ENCODE peak calls at places on chromosomes 12 and 14, in six cellular contexts. One of them, this sample, is unnamed.

GRCh38 chr12:81360916-81361315 is 283.0 kb downstream of the ACSS3 start:
- DNase-seq in C1 segment of cervical spinal cord: no peak
- DNase-seq in transverse colon: no peak
- DNase-seq in SK-N-MC: no peak
- DNase-seq in activated T-helper 1 cell treated with anti-CD3 and anti-CD28 coated beads, Interleukin-2, amount 50 U/mL, for 16 hours: no peak
- DNase-seq in stimulated activated CD4-positive, alpha-beta T cell treated with anti-CD3 and anti-CD28 coated beads, Interleukin-1b, Interleukin-23, amount 100 ng/mL, for 24 hours: no peak
- DNase-seq in this sample: no peak

GRCh38 chr14:37697489-37698121 is 102.2 kb downstream of the TTC6 start:
- DNase-seq in activated T-helper 1 cell treated with anti-CD3 and anti-CD28 coated beads, Interleukin-2, amount 50 U/mL, for 16 hours: no peak
- DNase-seq in SK-N-MC: no peak
- DNase-seq in stimulated activated CD4-positive, alpha-beta T cell treated with anti-CD3 and anti-CD28 coated beads, Interleukin-1b, Interleukin-23, amount 100 ng/mL, for 24 hours: no peak
- DNase-seq in C1 segment of cervical spinal cord: no peak
- DNase-seq in transverse colon: no peak
- DNase-seq in this sample: no peak

GRCh38 chr12:103560604-103561101 is 26.4 kb upstream of the STAB2 start:
- DNase-seq in transverse colon: no peak
- DNase-seq in SK-N-MC: no peak
- DNase-seq in C1 segment of cervical spinal cord: no peak
- DNase-seq in stimulated activated CD4-positive, alpha-beta T cell treated with anti-CD3 and anti-CD28 coated beads, Interleukin-1b, Interleukin-23, amount 100 ng/mL, for 24 hours: no peak
- DNase-seq in activated T-helper 1 cell treated with anti-CD3 and anti-CD28 coated beads, Interleukin-2, amount 50 U/mL, for 16 hours: no peak
- DNase-seq in this sample: peak

GRCh38 chr14:95993768-95994592 is 45.2 kb upstream of the C14orf132 start:
- DNase-seq in SK-N-MC: peak
- DNase-seq in stimulated activated CD4-positive, alpha-beta T cell treated with anti-CD3 and anti-CD28 coated beads, Interleukin-1b, Interleukin-23, amount 100 ng/mL, for 24 hours: peak
- DNase-seq in transverse colon: no peak
- DNase-seq in activated T-helper 1 cell treated with anti-CD3 and anti-CD28 coated beads, Interleukin-2, amount 50 U/mL, for 16 hours: peak
- DNase-seq in C1 segment of cervical spinal cord: peak
- DNase-seq in this sample: no peak

GRCh38 chr14:70782361-70782760 is 27.0 kb downstream of the MAP3K9 start:
- DNase-seq in C1 segment of cervical spinal cord: no peak
- DNase-seq in activated T-helper 1 cell treated with anti-CD3 and anti-CD28 coated beads, Interleukin-2, amount 50 U/mL, for 16 hours: no peak
- DNase-seq in SK-N-MC: no peak
- DNase-seq in stimulated activated CD4-positive, alpha-beta T cell treated with anti-CD3 and anti-CD28 coated beads, Interleukin-1b, Interleukin-23, amount 100 ng/mL, for 24 hours: no peak
- DNase-seq in transverse colon: no peak
- DNase-seq in this sample: no peak

GRCh38 chr12:4962539-4963486 is 53.1 kb downstream of the KCNA1 start:
- DNase-seq in SK-N-MC: no peak
- DNase-seq in activated T-helper 1 cell treated with anti-CD3 and anti-CD28 coated beads, Interleukin-2, amount 50 U/mL, for 16 hours: no peak
- DNase-seq in C1 segment of cervical spinal cord: no peak
- DNase-seq in stimulated activated CD4-positive, alpha-beta T cell treated with anti-CD3 and anti-CD28 coated beads, Interleukin-1b, Interleukin-23, amount 100 ng/mL, for 24 hours: no peak
- DNase-seq in transverse colon: no peak
- DNase-seq in this sample: no peak

GRCh38 chr12:50220357-50221061 is 53.3 kb upstream of the CERS5 start:
- DNase-seq in transverse colon: no peak
- DNase-seq in C1 segment of cervical spinal cord: peak
- DNase-seq in activated T-helper 1 cell treated with anti-CD3 and anti-CD28 coated beads, Interleukin-2, amount 50 U/mL, for 16 hours: no peak
- DNase-seq in SK-N-MC: peak
- DNase-seq in stimulated activated CD4-positive, alpha-beta T cell treated with anti-CD3 and anti-CD28 coated beads, Interleukin-1b, Interleukin-23, amount 100 ng/mL, for 24 hours: peak
- DNase-seq in this sample: no peak

GRCh38 chr14:102086346-102086971 is 385 bp downstream of the HSP90AA1 start:
- DNase-seq in activated T-helper 1 cell treated with anti-CD3 and anti-CD28 coated beads, Interleukin-2, amount 50 U/mL, for 16 hours: peak
- DNase-seq in stimulated activated CD4-positive, alpha-beta T cell treated with anti-CD3 and anti-CD28 coated beads, Interleukin-1b, Interleukin-23, amount 100 ng/mL, for 24 hours: no peak
- DNase-seq in C1 segment of cervical spinal cord: peak
- DNase-seq in SK-N-MC: no peak
- DNase-seq in transverse colon: peak
- DNase-seq in this sample: peak

GRCh38 chr14:56423591-56423991 is 156.0 kb upstream of the TMEM260 start:
- DNase-seq in SK-N-MC: peak
- DNase-seq in C1 segment of cervical spinal cord: no peak
- DNase-seq in activated T-helper 1 cell treated with anti-CD3 and anti-CD28 coated beads, Interleukin-2, amount 50 U/mL, for 16 hours: no peak
- DNase-seq in transverse colon: no peak
- DNase-seq in stimulated activated CD4-positive, alpha-beta T cell treated with anti-CD3 and anti-CD28 coated beads, Interleukin-1b, Interleukin-23, amount 100 ng/mL, for 24 hours: no peak
- DNase-seq in this sample: no peak

GRCh38 chr14:45057349-45057748 is 26.6 kb upstream of the PRPF39 start:
- DNase-seq in stimulated activated CD4-positive, alpha-beta T cell treated with anti-CD3 and anti-CD28 coated beads, Interleukin-1b, Interleukin-23, amount 100 ng/mL, for 24 hours: no peak
- DNase-seq in SK-N-MC: no peak
- DNase-seq in transverse colon: no peak
- DNase-seq in C1 segment of cervical spinal cord: no peak
- DNase-seq in activated T-helper 1 cell treated with anti-CD3 and anti-CD28 coated beads, Interleukin-2, amount 50 U/mL, for 16 hours: no peak
- DNase-seq in this sample: no peak

GRCh38 chr12:93758974-93759373 is 81.8 kb downstream of the CRADD start:
- DNase-seq in activated T-helper 1 cell treated with anti-CD3 and anti-CD28 coated beads, Interleukin-2, amount 50 U/mL, for 16 hours: no peak
- DNase-seq in transverse colon: no peak
- DNase-seq in SK-N-MC: no peak
- DNase-seq in C1 segment of cervical spinal cord: no peak
- DNase-seq in stimulated activated CD4-positive, alpha-beta T cell treated with anti-CD3 and anti-CD28 coated beads, Interleukin-1b, Interleukin-23, amount 100 ng/mL, for 24 hours: no peak
- DNase-seq in this sample: no peak

GRCh38 chr12:21346542-21347205 is 12.0 kb upstream of the SLCO1A2 start:
- DNase-seq in transverse colon: no peak
- DNase-seq in SK-N-MC: no peak
- DNase-seq in stimulated activated CD4-positive, alpha-beta T cell treated with anti-CD3 and anti-CD28 coated beads, Interleukin-1b, Interleukin-23, amount 100 ng/mL, for 24 hours: no peak
- DNase-seq in C1 segment of cervical spinal cord: no peak
- DNase-seq in activated T-helper 1 cell treated with anti-CD3 and anti-CD28 coated beads, Interleukin-2, amount 50 U/mL, for 16 hours: no peak
- DNase-seq in this sample: no peak

GRCh38 chr12:77751939-77752338 is 78.8 kb upstream of the NAV3 start:
- DNase-seq in transverse colon: no peak
- DNase-seq in activated T-helper 1 cell treated with anti-CD3 and anti-CD28 coated beads, Interleukin-2, amount 50 U/mL, for 16 hours: no peak
- DNase-seq in SK-N-MC: no peak
- DNase-seq in stimulated activated CD4-positive, alpha-beta T cell treated with anti-CD3 and anti-CD28 coated beads, Interleukin-1b, Interleukin-23, amount 100 ng/mL, for 24 hours: no peak
- DNase-seq in C1 segment of cervical spinal cord: no peak
- DNase-seq in this sample: no peak

GRCh38 chr12:49489720-49490119 is 49.1 kb upstream of the KCNH3 start:
- DNase-seq in activated T-helper 1 cell treated with anti-CD3 and anti-CD28 coated beads, Interleukin-2, amount 50 U/mL, for 16 hours: no peak
- DNase-seq in SK-N-MC: no peak
- DNase-seq in C1 segment of cervical spinal cord: no peak
- DNase-seq in transverse colon: no peak
- DNase-seq in stimulated activated CD4-positive, alpha-beta T cell treated with anti-CD3 and anti-CD28 coated beads, Interleukin-1b, Interleukin-23, amount 100 ng/mL, for 24 hours: no peak
- DNase-seq in this sample: no peak

GRCh38 chr12:103848917-103849491 is 8.0 kb upstream of the NT5DC3 start:
- DNase-seq in activated T-helper 1 cell treated with anti-CD3 and anti-CD28 coated beads, Interleukin-2, amount 50 U/mL, for 16 hours: no peak
- DNase-seq in transverse colon: no peak
- DNase-seq in stimulated activated CD4-positive, alpha-beta T cell treated with anti-CD3 and anti-CD28 coated beads, Interleukin-1b, Interleukin-23, amount 100 ng/mL, for 24 hours: no peak
- DNase-seq in SK-N-MC: no peak
- DNase-seq in C1 segment of cervical spinal cord: no peak
- DNase-seq in this sample: no peak

GRCh38 chr12:115233891-115234543 is 550.0 kb upstream of the TBX3 start:
- DNase-seq in C1 segment of cervical spinal cord: no peak
- DNase-seq in activated T-helper 1 cell treated with anti-CD3 and anti-CD28 coated beads, Interleukin-2, amount 50 U/mL, for 16 hours: no peak
- DNase-seq in transverse colon: no peak
- DNase-seq in stimulated activated CD4-positive, alpha-beta T cell treated with anti-CD3 and anti-CD28 coated beads, Interleukin-1b, Interleukin-23, amount 100 ng/mL, for 24 hours: no peak
- DNase-seq in SK-N-MC: no peak
- DNase-seq in this sample: no peak

GRCh38 chr12:954736-955135 is 5.2 kb upstream of the RAD52 start:
- DNase-seq in activated T-helper 1 cell treated with anti-CD3 and anti-CD28 coated beads, Interleukin-2, amount 50 U/mL, for 16 hours: no peak
- DNase-seq in C1 segment of cervical spinal cord: no peak
- DNase-seq in SK-N-MC: no peak
- DNase-seq in transverse colon: no peak
- DNase-seq in stimulated activated CD4-positive, alpha-beta T cell treated with anti-CD3 and anti-CD28 coated beads, Interleukin-1b, Interleukin-23, amount 100 ng/mL, for 24 hours: no peak
- DNase-seq in this sample: no peak

GRCh38 chr12:99332936-99333591 is 314.5 kb upstream of the GARIN6 start:
- DNase-seq in C1 segment of cervical spinal cord: no peak
- DNase-seq in transverse colon: no peak
- DNase-seq in stimulated activated CD4-positive, alpha-beta T cell treated with anti-CD3 and anti-CD28 coated beads, Interleukin-1b, Interleukin-23, amount 100 ng/mL, for 24 hours: no peak
- DNase-seq in activated T-helper 1 cell treated with anti-CD3 and anti-CD28 coated beads, Interleukin-2, amount 50 U/mL, for 16 hours: no peak
- DNase-seq in SK-N-MC: no peak
- DNase-seq in this sample: no peak

GRCh38 chr14:68650403-68650994 is 142.4 kb downstream of the ZFP36L1 start:
- DNase-seq in transverse colon: no peak
- DNase-seq in C1 segment of cervical spinal cord: no peak
- DNase-seq in stimulated activated CD4-positive, alpha-beta T cell treated with anti-CD3 and anti-CD28 coated beads, Interleukin-1b, Interleukin-23, amount 100 ng/mL, for 24 hours: no peak
- DNase-seq in SK-N-MC: no peak
- DNase-seq in activated T-helper 1 cell treated with anti-CD3 and anti-CD28 coated beads, Interleukin-2, amount 50 U/mL, for 16 hours: no peak
- DNase-seq in this sample: no peak

GRCh38 chr14:53444677-53445312 is 291.7 kb upstream of the DDHD1 start:
- DNase-seq in SK-N-MC: no peak
- DNase-seq in C1 segment of cervical spinal cord: no peak
- DNase-seq in transverse colon: no peak
- DNase-seq in stimulated activated CD4-positive, alpha-beta T cell treated with anti-CD3 and anti-CD28 coated beads, Interleukin-1b, Interleukin-23, amount 100 ng/mL, for 24 hours: no peak
- DNase-seq in activated T-helper 1 cell treated with anti-CD3 and anti-CD28 coated beads, Interleukin-2, amount 50 U/mL, for 16 hours: no peak
- DNase-seq in this sample: no peak

GRCh38 chr12:44960856-44961255 is 84.7 kb upstream of the NELL2 start:
- DNase-seq in C1 segment of cervical spinal cord: no peak
- DNase-seq in SK-N-MC: no peak
- DNase-seq in stimulated activated CD4-positive, alpha-beta T cell treated with anti-CD3 and anti-CD28 coated beads, Interleukin-1b, Interleukin-23, amount 100 ng/mL, for 24 hours: no peak
- DNase-seq in activated T-helper 1 cell treated with anti-CD3 and anti-CD28 coated beads, Interleukin-2, amount 50 U/mL, for 16 hours: no peak
- DNase-seq in transverse colon: no peak
- DNase-seq in this sample: no peak

GRCh38 chr12:111409403-111410228 is 3.9 kb downstream of the SH2B3 start:
- DNase-seq in C1 segment of cervical spinal cord: no peak
- DNase-seq in SK-N-MC: no peak
- DNase-seq in stimulated activated CD4-positive, alpha-beta T cell treated with anti-CD3 and anti-CD28 coated beads, Interleukin-1b, Interleukin-23, amount 100 ng/mL, for 24 hours: no peak
- DNase-seq in transverse colon: no peak
- DNase-seq in activated T-helper 1 cell treated with anti-CD3 and anti-CD28 coated beads, Interleukin-2, amount 50 U/mL, for 16 hours: no peak
- DNase-seq in this sample: peak

GRCh38 chr14:104357689-104358527 is 219.5 kb downstream of the KIF26A start:
- DNase-seq in SK-N-MC: no peak
- DNase-seq in stimulated activated CD4-positive, alpha-beta T cell treated with anti-CD3 and anti-CD28 coated beads, Interleukin-1b, Interleukin-23, amount 100 ng/mL, for 24 hours: no peak
- DNase-seq in transverse colon: no peak
- DNase-seq in activated T-helper 1 cell treated with anti-CD3 and anti-CD28 coated beads, Interleukin-2, amount 50 U/mL, for 16 hours: no peak
- DNase-seq in C1 segment of cervical spinal cord: no peak
- DNase-seq in this sample: peak

GRCh38 chr14:72560856-72561493 is 332.9 kb downstream of the DPF3 start:
- DNase-seq in stimulated activated CD4-positive, alpha-beta T cell treated with anti-CD3 and anti-CD28 coated beads, Interleukin-1b, Interleukin-23, amount 100 ng/mL, for 24 hours: no peak
- DNase-seq in SK-N-MC: no peak
- DNase-seq in transverse colon: no peak
- DNase-seq in activated T-helper 1 cell treated with anti-CD3 and anti-CD28 coated beads, Interleukin-2, amount 50 U/mL, for 16 hours: no peak
- DNase-seq in C1 segment of cervical spinal cord: no peak
- DNase-seq in this sample: no peak

GRCh38 chr14:33352821-33353220 is 414.1 kb downstream of the NPAS3 start:
- DNase-seq in activated T-helper 1 cell treated with anti-CD3 and anti-CD28 coated beads, Interleukin-2, amount 50 U/mL, for 16 hours: no peak
- DNase-seq in transverse colon: no peak
- DNase-seq in SK-N-MC: no peak
- DNase-seq in C1 segment of cervical spinal cord: no peak
- DNase-seq in stimulated activated CD4-positive, alpha-beta T cell treated with anti-CD3 and anti-CD28 coated beads, Interleukin-1b, Interleukin-23, amount 100 ng/mL, for 24 hours: no peak
- DNase-seq in this sample: no peak

GRCh38 chr14:61517861-61518802 is 177.2 kb upstream of the HIF1A start:
- DNase-seq in C1 segment of cervical spinal cord: no peak
- DNase-seq in transverse colon: peak
- DNase-seq in stimulated activated CD4-positive, alpha-beta T cell treated with anti-CD3 and anti-CD28 coated beads, Interleukin-1b, Interleukin-23, amount 100 ng/mL, for 24 hours: no peak
- DNase-seq in activated T-helper 1 cell treated with anti-CD3 and anti-CD28 coated beads, Interleukin-2, amount 50 U/mL, for 16 hours: no peak
- DNase-seq in SK-N-MC: no peak
- DNase-seq in this sample: no peak

This sample was measured in tibial artery.